ENCODE peak calls at places on chromosome 1, in five cellular contexts. A, W, V, I and S are unnamed samples.

GRCh38 chr1:8303141-8303540 is 14.8 kb upstream of the SLC45A1 start:
- DNase-seq in I (no peak), A (no peak), W (no peak), V (peak), S (peak)

GRCh38 chr1:11286735-11287410 is 13.9 kb downstream of the UBIAD1 start:
- DNase-seq in A (peak), V (peak), W (no peak), I (peak), S (peak)

GRCh38 chr1:64898107-64898861 is 68.1 kb downstream of the JAK1 start:
- DNase-seq in A (peak), V (peak), I (peak), W (peak), S (peak)

GRCh38 chr1:153509729-153510354 is 25.9 kb downstream of the S100A6 start:
- DNase-seq in W (no peak), A (peak), I (peak), V (no peak), S (no peak)

GRCh38 chr1:159088050-159088449 is 11.5 kb upstream of the AIM2 start:
- DNase-seq in V (peak), W (no peak), I (no peak), A (peak), S (peak)

GRCh38 chr1:171426645-171427044 is 58.7 kb upstream of the PRRC2C start:
- DNase-seq in V (no peak), I (no peak), W (no peak), A (no peak), S (no peak)

GRCh38 chr1:87759420-87759819 is 430.7 kb downstream of the LMO4 start:
- DNase-seq in V (no peak), W (no peak), I (no peak), A (no peak), S (no peak)

GRCh38 chr1:221723018-221723917 is 18.6 kb downstream of the DUSP10 start:
- DNase-seq in I (no peak), A (no peak), V (peak), W (no peak), S (no peak)

GRCh38 chr1:14662116-14662515 is 63.6 kb downstream of the KAZN start:
- DNase-seq in V (no peak), I (no peak), A (no peak), W (no peak), S (no peak)

GRCh38 chr1:212655668-212656440 is 43.8 kb downstream of the BATF3 start:
- DNase-seq in V (peak), W (no peak), A (peak), I (no peak), S (no peak)

GRCh38 chr1:202615501-202616354 is 94.5 kb downstream of the SYT2 start:
- DNase-seq in I (no peak), V (peak), A (peak), W (no peak), S (peak)

GRCh38 chr1:209879539-209879938 is 51.8 kb downstream of the UTP25 start:
- DNase-seq in A (no peak), V (no peak), W (no peak), I (no peak), S (peak)

GRCh38 chr1:94383966-94384408 is 34.2 kb upstream of the ABCD3 start:
- DNase-seq in W (peak), V (peak), A (peak), I (no peak), S (peak)

GRCh38 chr1:45765999-45766792 is 15.7 kb upstream of the IPP start:
- DNase-seq in I (no peak), W (peak), A (no peak), V (no peak), S (no peak)

GRCh38 chr1:226666714-226667113 is 72.4 kb downstream of the ITPKB start:
- DNase-seq in A (no peak), V (no peak), W (no peak), I (no peak), S (no peak)

GRCh38 chr1:50422946-50423669 is at the start of gene DMRTA2:
- DNase-seq in V (no peak), W (no peak), I (peak), A (no peak), S (peak)

GRCh38 chr1:204045430-204045829 is 27.5 kb upstream of the SOX13 start:
- DNase-seq in A (no peak), I (no peak), W (no peak), V (no peak), S (peak)

GRCh38 chr1:87329756-87330200 is 1.1 kb downstream of the LMO4 start:
- DNase-seq in A (peak), V (peak), W (no peak), I (no peak), S (peak)

GRCh38 chr1:46477153-46477929 is 12.3 kb upstream of the DMBX1 start:
- DNase-seq in A (peak), I (peak), W (peak), V (peak), S (peak)

GRCh38 chr1:206833131-206833530 is 32.3 kb upstream of the IL20 start:
- DNase-seq in A (no peak), W (no peak), I (no peak), V (no peak), S (no peak)

GRCh38 chr1:235067396-235068154 is 61.1 kb downstream of the TOMM20 start:
- DNase-seq in W (peak), I (no peak), A (peak), V (peak), S (peak)

GRCh38 chr1:17629460-17629859 is 90.0 kb downstream of the ARHGEF10L start:
- DNase-seq in I (peak), A (no peak), W (no peak), V (no peak), S (no peak)

GRCh38 chr1:66262233-66262632 is 271.7 kb upstream of the SGIP1 start:
- DNase-seq in I (no peak), A (peak), V (peak), W (no peak), S (peak)

GRCh38 chr1:109989656-109990653 is 5.4 kb downstream of the AHCYL1 start:
- DNase-seq in I (no peak), V (no peak), A (peak), W (no peak), S (no peak)

GRCh38 chr1:118984086-118984989 is 3.8 kb downstream of the TBX15 start:
- DNase-seq in V (peak), I (peak), W (no peak), A (no peak), S (no peak)

GRCh38 chr1:118982281-118982680 is 5.9 kb downstream of the TBX15 start:
- DNase-seq in W (no peak), A (no peak), I (no peak), V (no peak), S (no peak)

GRCh38 chr1:118984990-118985608 is 3.0 kb downstream of the TBX15 start:
- DNase-seq in V (no peak), W (no peak), A (no peak), I (peak), S (no peak)

GRCh38 chr1:118982816-118983557 is 5.2 kb downstream of the TBX15 start:
- DNase-seq in V (no peak), I (peak), A (no peak), W (no peak), S (no peak)

GRCh38 chr1:118983558-118984021 is 4.6 kb downstream of the TBX15 start:
- DNase-seq in V (no peak), W (no peak), A (no peak), I (peak), S (no peak)
- H3K4me3 ChIP-seq in V (no peak), W (no peak), A (peak), I (peak), S (no peak)

DNA sequence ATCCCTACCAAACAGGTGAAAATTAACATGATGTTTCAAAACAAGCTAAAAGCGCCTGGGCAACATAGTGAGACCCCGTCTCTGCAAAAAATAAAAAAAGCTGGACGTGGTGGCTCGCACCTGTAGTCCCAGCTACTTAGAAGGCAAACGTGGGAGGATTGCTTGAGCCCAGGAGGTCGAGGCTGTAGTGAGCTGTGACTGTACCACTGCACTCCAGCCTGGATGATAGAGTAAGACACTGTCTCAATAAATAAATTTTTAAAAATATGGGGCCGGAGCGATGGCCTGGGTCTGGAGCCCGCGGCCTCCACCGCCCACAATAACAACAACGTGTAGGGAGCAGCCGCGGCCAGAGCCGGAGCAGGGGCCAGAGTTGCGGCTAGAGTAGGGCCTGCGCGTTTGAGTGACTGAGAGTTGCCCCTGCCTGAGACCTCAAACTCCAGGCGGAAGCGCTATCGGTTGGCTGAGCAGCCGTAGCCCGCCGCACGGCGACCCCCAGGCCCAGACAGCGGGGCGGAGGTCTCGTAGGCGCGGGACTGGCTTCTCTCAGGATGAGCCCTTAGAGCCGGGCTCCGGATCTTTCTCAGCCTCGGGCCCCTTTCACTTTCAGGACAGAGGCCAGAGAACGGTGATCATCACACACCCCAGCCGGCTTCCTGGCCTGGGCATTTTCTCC is 41.4 kb downstream of the ZMYM1 start:
- DNase-seq in I (peak), V (peak), A (peak), W (peak), S (peak)
- H3K4me3 ChIP-seq in I (no peak), V (peak), A (peak), W (peak), S (peak)

DNA sequence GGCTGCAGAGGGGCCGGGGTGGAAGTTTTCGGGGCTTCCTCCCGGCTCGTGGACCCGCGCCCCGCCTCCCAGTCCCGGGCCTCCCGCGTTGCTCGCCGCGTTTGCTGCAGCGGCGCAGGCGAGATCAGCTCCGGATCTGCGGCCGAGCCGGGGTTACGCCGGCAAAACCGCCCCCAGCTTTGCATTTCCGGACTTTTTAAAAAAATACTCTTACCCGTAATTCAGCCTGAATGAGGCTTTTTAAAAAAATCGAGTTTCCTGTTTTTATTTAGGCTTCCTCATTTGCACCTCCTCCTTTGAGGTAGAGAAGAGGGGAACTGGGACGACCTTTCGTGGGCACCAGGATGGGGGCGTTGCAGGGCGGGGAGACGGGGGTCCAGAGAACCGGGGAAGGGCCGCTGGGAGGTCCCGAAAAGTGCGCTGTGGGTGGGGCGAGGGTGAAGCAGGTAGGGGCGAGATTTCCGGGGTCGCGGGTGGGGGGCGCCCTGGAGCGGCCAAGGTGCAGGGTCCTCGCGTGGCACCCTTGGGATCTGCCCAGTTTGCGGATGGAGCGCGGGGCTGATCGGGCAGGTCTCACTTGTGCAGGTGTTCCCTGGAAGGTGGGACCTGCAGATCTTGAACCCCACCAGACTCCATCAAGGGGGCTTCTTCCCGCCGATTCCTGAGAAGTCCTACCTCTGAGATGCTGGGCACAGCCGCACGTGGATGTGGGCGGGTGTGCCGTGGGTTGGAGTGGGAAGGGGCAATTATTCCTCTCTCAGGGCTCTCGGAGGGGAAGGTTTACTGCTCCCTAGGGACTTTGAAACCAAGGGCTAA is 1.1 kb downstream of the PIK3CD start:
- DNase-seq in V (peak), I (peak), W (no peak), A (peak), S (peak)
- H3K4me3 ChIP-seq in V (peak), I (peak), W (peak), A (peak), S (peak)

DNA sequence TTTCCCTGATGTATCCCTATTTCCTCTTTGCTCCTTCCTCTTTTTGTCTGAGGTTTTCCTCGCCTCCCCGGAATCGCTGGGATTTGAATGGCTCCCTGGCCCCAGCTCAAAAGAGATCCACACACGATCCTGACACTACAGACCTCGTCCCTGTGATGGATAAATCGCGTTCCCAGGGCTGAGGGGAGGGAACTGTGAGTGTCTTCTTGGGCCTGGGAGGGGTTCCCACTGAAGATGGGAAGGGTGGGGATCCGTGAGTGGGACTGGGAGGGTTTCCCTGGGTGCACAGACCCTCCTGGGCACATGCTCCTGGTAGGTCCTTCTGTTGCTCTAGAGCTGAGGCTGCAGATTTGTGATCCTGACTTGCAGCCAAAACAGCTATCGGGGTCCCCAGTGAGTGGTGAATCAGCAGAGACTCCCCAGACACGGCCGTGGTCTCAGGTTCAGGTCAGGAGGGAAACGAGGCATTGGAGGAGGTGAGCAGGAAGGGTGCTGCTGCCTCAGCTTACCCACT is 591.0 kb downstream of the PTPRU start:
- DNase-seq in W (no peak), V (no peak), I (no peak), A (no peak), S (no peak)
- H3K4me3 ChIP-seq in W (no peak), V (no peak), I (no peak), A (no peak), S (no peak)

GRCh38 chr1:179142889-179143299 is 61.0 kb downstream of the TOR3A start:
- DNase-seq in V (peak), W (no peak), A (peak), I (no peak), S (peak)

GRCh38 chr1:179141592-179142244 is 59.8 kb downstream of the TOR3A start:
- DNase-seq in V (peak), I (no peak), A (peak), W (no peak), S (peak)

GRCh38 chr1:179144621-179145020 is 62.8 kb downstream of the TOR3A start:
- DNase-seq in W (no peak), V (peak), I (no peak), A (peak), S (no peak)

GRCh38 chr1:179145521-179145920 is 63.7 kb downstream of the TOR3A start:
- DNase-seq in I (no peak), A (no peak), W (no peak), V (no peak), S (no peak)

GRCh38 chr1:179143332-179143731 is 61.5 kb downstream of the TOR3A start:
- DNase-seq in A (peak), W (no peak), I (no peak), V (peak), S (peak)
- H3K4me3 ChIP-seq in A (peak), W (no peak), I (no peak), V (no peak), S (peak)

GRCh38 chr1:86155807-86156561 is 588 bp downstream of the COL24A1 start:
- DNase-seq in A (peak), I (peak), W (peak), V (peak), S (peak)
- H3K4me3 ChIP-seq in A (peak), I (peak), W (peak), V (peak), S (peak)

GRCh38 chr1:91018006-91018405 is 3.8 kb downstream of the ZNF644 start:
- DNase-seq in A (peak), I (peak), V (no peak), W (no peak), S (peak)
- H3K4me3 ChIP-seq in A (no peak), I (peak), V (no peak), W (no peak), S (no peak)